ENCODE peak calls at places on chromosomes 4 and X, in seven cellular contexts. K, A, C, M, J, U and T are unnamed samples.

GRCh38 chrX:129771266-129771995 is 8.3 kb upstream of the SASH3 start:
- DNase-seq in A (no peak), K (no peak), U (no peak), C (peak; percentile 33), M (no peak), J (no peak), T (no peak)

GRCh38 chrX:2632533-2633504 is 58.3 kb upstream of the CD99 start:
- DNase-seq in A (no peak), K (no peak), M (no peak), C (no peak), U (no peak), J (no peak), T (no peak)

GRCh38 chr4:41644915-41645295 is 103.6 kb downstream of the PHOX2B start:
- DNase-seq in A (no peak), M (no peak), U (no peak), K (no peak), C (no peak), J (no peak), T (peak; percentile 36)

GRCh38 chr4:111991797-111992196 is 153.5 kb upstream of the FAM241A start:
- DNase-seq in C (no peak), J (peak; percentile 51), A (no peak), M (peak; percentile 67), U (no peak), K (no peak), T (no peak)

GRCh38 chr4:155777971-155778710 is 19.3 kb downstream of the GUCY1B1 start:
- DNase-seq in K (no peak), J (no peak), C (no peak), A (no peak), U (no peak), M (peak; percentile 23), T (no peak)

GRCh38 chrX:16882188-16882587 is 12.0 kb upstream of the RBBP7 start:
- DNase-seq in A (no peak), U (peak; percentile 23), K (peak; percentile 18), J (peak; percentile 47), M (peak; percentile 41), C (no peak), T (no peak)

GRCh38 chrX:71994601-71995000 is 84.0 kb downstream of the NHSL2 start:
- DNase-seq in J (no peak), M (no peak), C (no peak), U (no peak), K (no peak), A (no peak), T (no peak)

GRCh38 chr4:74540193-74540592 is 95.3 kb downstream of the AREG start:
- DNase-seq in A (no peak), C (no peak), J (no peak), U (no peak), K (no peak), M (peak; percentile 70), T (no peak)

GRCh38 chr4:56698329-56698728 is 17.2 kb upstream of the HOPX start:
- DNase-seq in C (no peak), A (no peak), M (peak; percentile 40), J (peak; percentile 25), K (no peak), U (no peak), T (peak; percentile 86)

GRCh38 chr4:57110635-57111546 is 706 bp upstream of the IGFBP7 start:
- DNase-seq in C (no peak), J (peak; percentile 29), M (peak; percentile 74), A (no peak), U (peak; percentile 61), K (peak; percentile 23), T (peak; percentile 76)

GRCh38 chr4:6907658-6908191 is 1.9 kb upstream of the TBC1D14 start:
- DNase-seq in A (no peak), M (peak; percentile 44), C (no peak), U (peak; percentile 87), K (no peak), J (peak; percentile 68), T (peak; percentile 66)

GRCh38 chrX:76253432-76253831 is 80.6 kb downstream of the PBDC1 start:
- DNase-seq in J (peak; percentile 39), C (peak; percentile 43), A (peak; percentile 8), K (peak; percentile 31), M (peak; percentile 55), U (peak; percentile 33), T (peak; percentile 68)

GRCh38 chrX:40402771-40403533 is 177.8 kb upstream of the ATP6AP2 start:
- DNase-seq in K (no peak), U (no peak), C (no peak), M (peak; percentile 30), J (peak; percentile 68), A (no peak), T (peak; percentile 22)